ENCODE peak calls at places on chromosomes 12 and 14, in five cellular contexts. One of them, this sample, is unnamed.

GRCh38 chr12:5022465-5023061 is 21.1 kb upstream of the KCNA5 start:
- DNase-seq in Kasumi-1: peak
- DNase-seq in nucleus accumbens: peak
- DNase-seq in cortex of kidney: no peak
- DNase-seq in left ventricle myocardium superior: peak
- DNase-seq in this sample: peak

GRCh38 chr14:90911121-90911520 is 94.9 kb upstream of the TTC7B start:
- DNase-seq in cortex of kidney: no peak
- DNase-seq in Kasumi-1: no peak
- DNase-seq in nucleus accumbens: no peak
- DNase-seq in left ventricle myocardium superior: no peak
- DNase-seq in this sample: peak

GRCh38 chr14:30143617-30144016 is 216.0 kb upstream of the PRKD1 start:
- DNase-seq in cortex of kidney: no peak
- DNase-seq in nucleus accumbens: no peak
- DNase-seq in left ventricle myocardium superior: no peak
- DNase-seq in Kasumi-1: no peak
- DNase-seq in this sample: no peak

GRCh38 chr12:65510584-65511050 is 232.1 kb downstream of the MSRB3 start:
- DNase-seq in cortex of kidney: no peak
- DNase-seq in left ventricle myocardium superior: peak
- DNase-seq in nucleus accumbens: peak
- DNase-seq in Kasumi-1: no peak
- DNase-seq in this sample: no peak

GRCh38 chr12:53048033-53048779 is 1.7 kb upstream of the TNS2 start:
- DNase-seq in nucleus accumbens: peak
- DNase-seq in left ventricle myocardium superior: peak
- DNase-seq in Kasumi-1: no peak
- DNase-seq in cortex of kidney: no peak
- DNase-seq in this sample: no peak

GRCh38 chr14:75123991-75124390 is 2.9 kb downstream of the NEK9 start:
- DNase-seq in left ventricle myocardium superior: no peak
- DNase-seq in nucleus accumbens: no peak
- DNase-seq in Kasumi-1: peak
- DNase-seq in cortex of kidney: no peak
- DNase-seq in this sample: peak

GRCh38 chr14:50804181-50804721 is 26.7 kb downstream of the NIN start:
- DNase-seq in cortex of kidney: no peak
- DNase-seq in left ventricle myocardium superior: no peak
- DNase-seq in Kasumi-1: no peak
- DNase-seq in nucleus accumbens: no peak
- DNase-seq in this sample: no peak

GRCh38 chr12:27236498-27236897 is 7.6 kb upstream of the STK38L start:
- DNase-seq in nucleus accumbens: no peak
- DNase-seq in left ventricle myocardium superior: no peak
- DNase-seq in cortex of kidney: no peak
- DNase-seq in Kasumi-1: peak
- DNase-seq in this sample: peak

GRCh38 chr12:128531153-128531552 is 264.2 kb downstream of the TMEM132C start:
- DNase-seq in left ventricle myocardium superior: no peak
- DNase-seq in Kasumi-1: no peak
- DNase-seq in nucleus accumbens: no peak
- DNase-seq in cortex of kidney: no peak
- DNase-seq in this sample: no peak

GRCh38 chr12:68007466-68007865 is 18.2 kb downstream of the IFNG-AS1 start:
- DNase-seq in left ventricle myocardium superior: no peak
- DNase-seq in Kasumi-1: no peak
- DNase-seq in cortex of kidney: no peak
- DNase-seq in nucleus accumbens: no peak
- DNase-seq in this sample: no peak